ENCODE peak calls at places on chromosomes 5 and 9, in six cellular contexts. One of them, this sample, is unnamed.

GRCh38 chr5:171469336-171469735 is 49.9 kb downstream of the FGF18 start:
- DNase-seq in GM10248: no peak
- DNase-seq in Calu3: no peak
- DNase-seq in heart right ventricle: no peak
- DNase-seq in astrocyte of the cerebellum: no peak
- DNase-seq in activated CD8-positive, alpha-beta T cell treated with anti-CD3 and anti-CD28 coated beads for 36 hours: no peak
- DNase-seq in this sample: no peak

GRCh38 chr9:110452227-110452801 is 114.7 kb upstream of the TXNDC8 start:
- DNase-seq in Calu3: no peak
- DNase-seq in heart right ventricle: no peak
- DNase-seq in GM10248: no peak
- DNase-seq in activated CD8-positive, alpha-beta T cell treated with anti-CD3 and anti-CD28 coated beads for 36 hours: no peak
- DNase-seq in astrocyte of the cerebellum: no peak
- DNase-seq in this sample: no peak

GRCh38 chr5:99030871-99031440 is 102.1 kb upstream of the CHD1 start:
- DNase-seq in astrocyte of the cerebellum: no peak
- DNase-seq in GM10248: no peak
- DNase-seq in activated CD8-positive, alpha-beta T cell treated with anti-CD3 and anti-CD28 coated beads for 36 hours: no peak
- DNase-seq in heart right ventricle: no peak
- DNase-seq in Calu3: no peak
- DNase-seq in this sample: no peak

GRCh38 chr5:24668050-24668449 is 23.3 kb upstream of the CDH10 start:
- DNase-seq in activated CD8-positive, alpha-beta T cell treated with anti-CD3 and anti-CD28 coated beads for 36 hours: no peak
- DNase-seq in astrocyte of the cerebellum: no peak
- DNase-seq in Calu3: no peak
- DNase-seq in heart right ventricle: no peak
- DNase-seq in GM10248: no peak
- DNase-seq in this sample: no peak

GRCh38 chr5:170218730-170219129 is 14.1 kb upstream of the C5orf58 start:
- DNase-seq in astrocyte of the cerebellum: no peak
- DNase-seq in activated CD8-positive, alpha-beta T cell treated with anti-CD3 and anti-CD28 coated beads for 36 hours: no peak
- DNase-seq in GM10248: no peak
- DNase-seq in heart right ventricle: no peak
- DNase-seq in Calu3: no peak
- DNase-seq in this sample: no peak

GRCh38 chr9:89039664-89040063 is 48.4 kb downstream of the S1PR3 start:
- DNase-seq in heart right ventricle: no peak
- DNase-seq in Calu3: no peak
- DNase-seq in GM10248: no peak
- DNase-seq in activated CD8-positive, alpha-beta T cell treated with anti-CD3 and anti-CD28 coated beads for 36 hours: no peak
- DNase-seq in astrocyte of the cerebellum: no peak
- DNase-seq in this sample: no peak

GRCh38 chr5:151082976-151083651 is 2.3 kb upstream of the TNIP1 start:
- DNase-seq in activated CD8-positive, alpha-beta T cell treated with anti-CD3 and anti-CD28 coated beads for 36 hours: peak
- DNase-seq in GM10248: no peak
- DNase-seq in astrocyte of the cerebellum: no peak
- DNase-seq in Calu3: peak
- DNase-seq in heart right ventricle: no peak
- DNase-seq in this sample: no peak

GRCh38 chr5:73454379-73455036 is 5.9 kb upstream of the FOXD1 start:
- DNase-seq in heart right ventricle: no peak
- DNase-seq in activated CD8-positive, alpha-beta T cell treated with anti-CD3 and anti-CD28 coated beads for 36 hours: peak
- DNase-seq in GM10248: no peak
- DNase-seq in Calu3: peak
- DNase-seq in astrocyte of the cerebellum: no peak
- DNase-seq in this sample: no peak

GRCh38 chr5:105630803-105631202 is 2039.9 kb downstream of the EFNA5 start:
- DNase-seq in GM10248: no peak
- DNase-seq in Calu3: no peak
- DNase-seq in activated CD8-positive, alpha-beta T cell treated with anti-CD3 and anti-CD28 coated beads for 36 hours: no peak
- DNase-seq in astrocyte of the cerebellum: no peak
- DNase-seq in heart right ventricle: no peak
- DNase-seq in this sample: no peak

GRCh38 chr5:158174918-158175663 is 316.1 kb upstream of the CLINT1 start:
- DNase-seq in astrocyte of the cerebellum: peak
- DNase-seq in GM10248: peak
- DNase-seq in heart right ventricle: peak
- DNase-seq in Calu3: peak
- DNase-seq in activated CD8-positive, alpha-beta T cell treated with anti-CD3 and anti-CD28 coated beads for 36 hours: peak
- DNase-seq in this sample: no peak

GRCh38 chr5:176553260-176554085 is 4.3 kb downstream of the CDHR2 start:
- DNase-seq in activated CD8-positive, alpha-beta T cell treated with anti-CD3 and anti-CD28 coated beads for 36 hours: peak
- DNase-seq in Calu3: peak
- DNase-seq in GM10248: no peak
- DNase-seq in heart right ventricle: no peak
- DNase-seq in astrocyte of the cerebellum: no peak
- DNase-seq in this sample: no peak

GRCh38 chr9:124164800-124165199 is 92.9 kb upstream of the NEK6 start:
- DNase-seq in Calu3: no peak
- DNase-seq in activated CD8-positive, alpha-beta T cell treated with anti-CD3 and anti-CD28 coated beads for 36 hours: no peak
- DNase-seq in GM10248: no peak
- DNase-seq in heart right ventricle: no peak
- DNase-seq in astrocyte of the cerebellum: no peak
- DNase-seq in this sample: no peak

GRCh38 chr5:122498163-122498562 is 186.1 kb downstream of the SNCAIP start:
- DNase-seq in Calu3: no peak
- DNase-seq in activated CD8-positive, alpha-beta T cell treated with anti-CD3 and anti-CD28 coated beads for 36 hours: no peak
- DNase-seq in astrocyte of the cerebellum: no peak
- DNase-seq in heart right ventricle: no peak
- DNase-seq in GM10248: no peak
- DNase-seq in this sample: no peak
- TF ChIP-seq CTCF in Calu3: no peak
- TF ChIP-seq CTCF in activated CD8-positive, alpha-beta T cell treated with anti-CD3 and anti-CD28 coated beads for 36 hours: no peak
- TF ChIP-seq CTCF in astrocyte of the cerebellum: peak
- TF ChIP-seq CTCF in heart right ventricle: no peak
- TF ChIP-seq CTCF in GM10248: no peak
- TF ChIP-seq CTCF in this sample: no peak

GRCh38 chr5:144191998-144192397 is 21.3 kb downstream of the KCTD16 start:
- DNase-seq in activated CD8-positive, alpha-beta T cell treated with anti-CD3 and anti-CD28 coated beads for 36 hours: peak
- DNase-seq in heart right ventricle: no peak
- DNase-seq in Calu3: peak
- DNase-seq in GM10248: peak
- DNase-seq in astrocyte of the cerebellum: no peak
- DNase-seq in this sample: no peak
- TF ChIP-seq CTCF in activated CD8-positive, alpha-beta T cell treated with anti-CD3 and anti-CD28 coated beads for 36 hours: peak
- TF ChIP-seq CTCF in heart right ventricle: peak
- TF ChIP-seq CTCF in Calu3: peak
- TF ChIP-seq CTCF in GM10248: peak
- TF ChIP-seq CTCF in astrocyte of the cerebellum: peak
- TF ChIP-seq CTCF in this sample: peak

DNA sequence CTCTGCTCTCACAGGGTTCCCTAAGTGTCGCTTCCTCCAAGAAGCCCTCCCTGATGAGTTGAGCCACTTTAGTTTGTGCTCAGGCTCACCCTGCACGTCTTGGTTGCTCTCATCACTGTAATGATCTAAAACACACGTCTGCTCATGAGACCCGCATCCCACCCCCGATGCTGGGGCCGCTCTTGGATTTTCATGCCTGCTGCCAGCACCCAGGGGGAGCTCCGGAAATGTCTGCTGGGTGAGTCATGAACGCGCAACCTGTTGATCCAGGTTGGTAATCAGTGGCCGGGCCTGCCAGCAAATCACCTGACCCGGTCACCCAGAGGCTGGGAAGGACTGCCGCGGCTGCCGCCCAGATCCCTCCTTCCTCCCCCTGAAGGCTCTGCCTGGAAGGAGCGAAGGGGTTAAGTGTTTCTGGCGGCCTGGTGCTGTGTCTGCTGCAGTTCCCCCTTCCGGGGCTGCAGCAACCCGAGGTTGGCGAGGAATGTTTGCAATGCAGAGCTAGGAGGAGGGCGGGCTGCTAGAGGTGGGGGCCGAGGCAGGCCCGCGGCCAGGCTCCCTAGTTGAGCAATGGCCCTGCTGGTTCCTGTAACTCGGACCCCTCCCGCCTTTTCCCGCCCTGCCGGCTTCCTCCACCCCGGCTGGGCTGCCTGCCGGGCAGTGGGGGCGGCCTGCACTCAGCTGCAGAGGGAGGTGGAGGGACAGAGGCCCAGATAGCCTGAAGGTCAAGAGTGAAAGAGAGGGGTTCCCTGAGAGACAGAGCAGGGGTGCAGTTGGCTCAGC is 156.1 kb upstream of the IER5L start:
- DNase-seq in astrocyte of the cerebellum: peak
- DNase-seq in GM10248: no peak
- DNase-seq in Calu3: peak
- DNase-seq in activated CD8-positive, alpha-beta T cell treated with anti-CD3 and anti-CD28 coated beads for 36 hours: peak
- DNase-seq in heart right ventricle: peak
- DNase-seq in this sample: no peak
- TF ChIP-seq CTCF in astrocyte of the cerebellum: no peak
- TF ChIP-seq CTCF in GM10248: no peak
- TF ChIP-seq CTCF in Calu3: no peak
- TF ChIP-seq CTCF in activated CD8-positive, alpha-beta T cell treated with anti-CD3 and anti-CD28 coated beads for 36 hours: no peak
- TF ChIP-seq CTCF in heart right ventricle: no peak
- TF ChIP-seq CTCF in this sample: no peak

GRCh38 chr5:9268226-9268625 is 277.6 kb downstream of the SEMA5A start:
- DNase-seq in GM10248: no peak
- DNase-seq in activated CD8-positive, alpha-beta T cell treated with anti-CD3 and anti-CD28 coated beads for 36 hours: no peak
- DNase-seq in astrocyte of the cerebellum: no peak
- DNase-seq in Calu3: no peak
- DNase-seq in heart right ventricle: no peak
- DNase-seq in this sample: no peak

GRCh38 chr5:9269024-9269423 is 276.9 kb downstream of the SEMA5A start:
- DNase-seq in heart right ventricle: no peak
- DNase-seq in GM10248: no peak
- DNase-seq in astrocyte of the cerebellum: no peak
- DNase-seq in Calu3: no peak
- DNase-seq in activated CD8-positive, alpha-beta T cell treated with anti-CD3 and anti-CD28 coated beads for 36 hours: no peak
- DNase-seq in this sample: no peak

GRCh38 chr5:9263656-9264055 is 282.2 kb downstream of the SEMA5A start:
- DNase-seq in heart right ventricle: no peak
- DNase-seq in Calu3: no peak
- DNase-seq in astrocyte of the cerebellum: no peak
- DNase-seq in activated CD8-positive, alpha-beta T cell treated with anti-CD3 and anti-CD28 coated beads for 36 hours: no peak
- DNase-seq in GM10248: no peak
- DNase-seq in this sample: no peak

GRCh38 chr5:9265391-9266287 is 280.2 kb downstream of the SEMA5A start:
- DNase-seq in heart right ventricle: peak
- DNase-seq in GM10248: no peak
- DNase-seq in Calu3: no peak
- DNase-seq in activated CD8-positive, alpha-beta T cell treated with anti-CD3 and anti-CD28 coated beads for 36 hours: no peak
- DNase-seq in astrocyte of the cerebellum: peak
- DNase-seq in this sample: no peak
- TF ChIP-seq CTCF in heart right ventricle: no peak
- TF ChIP-seq CTCF in GM10248: no peak
- TF ChIP-seq CTCF in Calu3: no peak
- TF ChIP-seq CTCF in activated CD8-positive, alpha-beta T cell treated with anti-CD3 and anti-CD28 coated beads for 36 hours: no peak
- TF ChIP-seq CTCF in astrocyte of the cerebellum: no peak
- TF ChIP-seq CTCF in this sample: no peak

GRCh38 chr9:78783743-78784142 is 486.8 kb downstream of the PSAT1 start:
- DNase-seq in heart right ventricle: no peak
- DNase-seq in Calu3: no peak
- DNase-seq in GM10248: no peak
- DNase-seq in astrocyte of the cerebellum: no peak
- DNase-seq in activated CD8-positive, alpha-beta T cell treated with anti-CD3 and anti-CD28 coated beads for 36 hours: no peak
- DNase-seq in this sample: no peak
- TF ChIP-seq CTCF in heart right ventricle: no peak
- TF ChIP-seq CTCF in Calu3: no peak
- TF ChIP-seq CTCF in GM10248: no peak
- TF ChIP-seq CTCF in astrocyte of the cerebellum: peak
- TF ChIP-seq CTCF in activated CD8-positive, alpha-beta T cell treated with anti-CD3 and anti-CD28 coated beads for 36 hours: no peak
- TF ChIP-seq CTCF in this sample: no peak